ENCODE peak calls at places on chromosomes 6 and 20, in six cellular contexts. G is HepG2, X is GM12878, Q is endothelial cell of umbilical vein, C is A549, M is K562. V is an unnamed sample.

GRCh38 chr20:24779166-24779565 is 169.9 kb upstream of the CST7 start:
- DNase-seq in M (no peak), C (no peak), X (no peak), Q (no peak), G (no peak), V (no peak)

GRCh38 chr6:34196116-34196832 is 40.4 kb upstream of the HMGA1 start:
- DNase-seq in X (peak; percentile 28), M (peak; percentile 96), G (no peak), C (peak; percentile 69), Q (peak; percentile 70), V (peak; percentile 85)

GRCh38 chr6:26043389-26044139 is 43.7 kb upstream of the HFE start:
- DNase-seq in Q (peak; percentile 96), G (peak; percentile 99), C (peak; percentile 36), X (peak; percentile 96), M (peak; percentile 53), V (peak; percentile 98)

GRCh38 chr6:34520645-34521462 is 35.3 kb downstream of the SPDEF start:
- DNase-seq in Q (no peak), C (no peak), X (no peak), M (no peak), G (no peak), V (no peak)

GRCh38 chr6:65979120-65979519 is 272.1 kb upstream of the EYS start:
- DNase-seq in G (no peak), M (no peak), C (no peak), Q (no peak), X (no peak), V (no peak)

GRCh38 chr6:100457251-100457990 is 7.3 kb downstream of the SIM1 start:
- DNase-seq in X (no peak), Q (no peak), C (no peak), G (no peak), M (no peak), V (no peak)

GRCh38 chr6:24883618-24884017 is 52.1 kb downstream of the RIPOR2 start:
- DNase-seq in X (peak; percentile 84), C (no peak), M (no peak), G (no peak), Q (no peak), V (no peak)

GRCh38 chr6:162262466-162263196 is 464.9 kb downstream of the PRKN start:
- DNase-seq in G (no peak), Q (no peak), C (no peak), X (no peak), M (no peak), V (no peak)

GRCh38 chr20:31967830-31968249 is at the start of gene XKR7:
- DNase-seq in M (peak; percentile 50), Q (no peak), G (no peak), X (no peak), C (no peak), V (peak; percentile 64)

GRCh38 chr20:58651548-58651822 is 402 bp downstream of the STX16 start:
- DNase-seq in Q (peak; percentile 34), M (no peak), X (no peak), C (no peak), G (peak; percentile 36), V (no peak)
- TF ChIP-seq MAX in Q (no peak), M (no peak), X (no peak), C (no peak), G (no peak), V (no peak)

DNA sequence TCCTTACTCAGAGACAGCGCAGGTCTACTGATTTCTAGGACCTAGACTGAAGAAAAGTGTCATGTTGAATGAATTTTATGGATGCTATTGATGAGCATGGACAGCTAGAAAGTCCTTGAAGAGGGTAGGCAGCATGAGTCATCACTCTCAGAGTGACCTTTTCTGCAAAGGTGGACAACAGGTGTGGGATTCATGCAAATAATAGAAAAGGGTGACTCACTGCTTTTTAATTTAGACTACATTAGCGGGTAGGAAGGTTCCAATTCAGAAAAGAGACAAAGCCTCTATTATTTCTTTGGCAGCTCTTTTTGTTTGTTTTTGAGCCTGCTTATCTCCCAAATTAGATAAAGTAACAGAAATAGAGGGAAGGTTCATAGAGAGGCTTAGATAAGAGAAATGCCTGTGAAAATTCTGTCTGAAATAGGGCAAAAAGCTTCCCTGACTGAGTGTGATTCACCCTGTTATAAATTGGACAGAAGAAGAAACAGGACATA is 191.4 kb downstream of the TENT5A start:
- DNase-seq in C (no peak), M (no peak), X (no peak), Q (no peak), G (peak; percentile 69), V (no peak)
- TF ChIP-seq MYC in C (no peak), M (no peak), X (no peak), Q (no peak), G (no peak), V (no peak)

GRCh38 chr6:62775427-62776022 is 435.7 kb upstream of the FKBP1C start:
- DNase-seq in M (peak; percentile 4), C (peak; percentile 2), G (peak; percentile 36), X (no peak), Q (no peak), V (peak; percentile 45)
- TF ChIP-seq CTCF in M (no peak), C (peak; percentile 46), G (peak; percentile 48), X (peak; percentile 29), Q (no peak), V (peak; percentile 36)

DNA sequence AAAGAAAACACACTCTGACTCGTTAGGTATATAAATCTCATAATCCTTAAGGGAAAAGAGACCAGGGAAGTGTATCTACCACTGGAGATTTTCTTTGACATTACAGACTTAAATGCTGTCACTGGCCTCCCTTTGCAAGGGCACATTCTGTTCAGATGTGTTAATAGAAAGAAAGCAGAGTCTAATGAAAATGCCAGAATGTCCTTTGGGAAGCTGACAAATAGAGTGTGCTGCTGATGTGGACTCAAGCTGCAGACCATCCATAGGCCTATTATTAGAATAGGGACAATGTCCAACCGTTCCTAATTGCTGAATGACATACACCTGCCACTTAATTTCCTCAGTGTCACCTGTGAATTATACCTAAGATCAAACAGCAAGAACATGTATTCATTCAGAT is 41.2 kb downstream of the SLC35D3 start:
- DNase-seq in C (no peak), Q (no peak), X (no peak), M (no peak), G (no peak), V (no peak)
- TF ChIP-seq MAX in C (no peak), Q (no peak), X (no peak), M (no peak), G (no peak), V (no peak)

GRCh38 chr6:138719744-138720143 is 53.8 kb upstream of the CCDC28A start:
- DNase-seq in X (no peak), Q (no peak), G (no peak), M (no peak), C (no peak), V (peak; percentile 28)

GRCh38 chr6:138719011-138719635 is 54.4 kb upstream of the CCDC28A start:
- DNase-seq in Q (peak; percentile 55), G (no peak), C (no peak), M (no peak), X (no peak), V (no peak)

GRCh38 chr6:138726066-138727060 is 47.2 kb upstream of the CCDC28A start:
- DNase-seq in G (no peak), M (no peak), C (no peak), Q (no peak), X (no peak), V (peak; percentile 17)

GRCh38 chr6:138724015-138724414 is 49.6 kb upstream of the CCDC28A start:
- DNase-seq in Q (peak; percentile 72), G (peak; percentile 53), M (no peak), X (no peak), C (no peak), V (peak; percentile 34)

DNA sequence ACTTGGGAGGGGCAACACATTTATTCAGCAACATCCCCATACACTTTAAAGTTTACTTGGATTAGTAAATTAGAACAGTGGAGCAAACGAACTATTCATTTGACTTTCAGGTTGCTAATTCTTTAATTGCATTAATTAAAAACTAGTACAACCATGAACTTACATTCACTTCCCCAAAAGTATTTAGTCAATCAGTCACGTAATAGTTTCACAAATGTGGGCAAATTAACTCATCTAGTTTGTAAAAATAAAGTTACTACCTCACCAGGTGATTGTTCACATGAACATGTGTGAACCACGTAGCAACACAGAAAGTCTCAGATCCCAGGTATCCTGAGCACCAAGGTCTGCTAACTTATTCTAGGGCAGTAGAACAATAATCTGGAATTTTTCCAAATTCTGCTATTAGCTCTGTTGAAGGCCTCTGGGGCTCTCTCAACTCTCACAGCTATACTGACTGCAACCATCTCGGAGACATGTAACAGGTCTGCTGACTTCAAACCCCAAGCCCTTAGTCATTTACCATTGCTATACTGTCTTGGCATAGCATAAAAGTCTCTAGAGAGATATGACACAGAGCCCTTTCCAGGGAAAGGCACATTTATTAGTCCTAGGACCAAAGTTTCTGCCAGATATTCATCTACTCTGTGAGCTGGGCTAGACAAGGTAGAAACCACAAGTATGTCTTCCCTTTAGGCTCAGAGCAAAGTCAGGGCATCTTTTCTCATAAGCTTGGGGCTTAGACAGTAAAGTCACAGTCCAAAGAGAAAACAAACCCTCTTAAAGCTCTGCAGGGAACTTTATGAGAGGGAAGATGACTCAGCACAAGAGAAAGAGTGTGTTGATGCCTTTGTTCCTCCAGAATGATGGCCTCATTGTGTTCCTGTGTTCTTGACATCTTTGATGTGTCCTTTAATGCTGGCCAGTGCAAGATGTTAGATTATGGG is 50.9 kb upstream of the CCDC28A start:
- DNase-seq in M (no peak), X (no peak), C (no peak), G (peak; percentile 19), Q (peak; percentile 69), V (peak; percentile 73)
- TF ChIP-seq MYC in M (no peak), X (no peak), C (no peak), G (no peak), Q (no peak), V (no peak)

GRCh38 chr20:62137092-62137384 is 6.2 kb downstream of the PSMA7 start:
- DNase-seq in X (no peak), M (no peak), Q (no peak), G (no peak), C (no peak), V (no peak)
- TF ChIP-seq CTCF in X (no peak), M (peak; percentile 15), Q (no peak), G (no peak), C (no peak), V (no peak)

V was measured in NB4.